ENCODE peak calls at places on chromosome 22, in ten cellular contexts. A is psoas muscle; T is NT2/D1; Q is heart right ventricle; Z is D341Med; B is H7; K is NB4; L is stimulated activated CD8-positive, alpha-beta memory T cell treated with anti-CD3 and anti-CD28 coated beads, Interleukin-7, amount 100 ng/mL, for 24 hours; M is endothelial cell; P is activated gamma-delta T cell treated with Interleukin-2 at 50 U/mL for 16 hours. J is an unnamed sample.

GRCh38 chr22:21044931-21045584 is 688 bp upstream of the LRRC74B start:
- DNase-seq in A (peak), T (peak), Q (no peak), Z (peak), B (no peak), K (peak), L (no peak), M (no peak), P (no peak), J (no peak)

GRCh38 chr22:45757068-45757467 is 85.4 kb downstream of the ATXN10 start:
- DNase-seq in A (no peak), T (peak), Q (peak), Z (no peak), B (peak), K (no peak), L (no peak), M (no peak), P (no peak), J (no peak)

GRCh38 chr22:33057363-33057995 is 702 bp downstream of the SYN3 start:
- DNase-seq in A (no peak), T (no peak), Q (no peak), Z (no peak), B (no peak), K (no peak), L (no peak), M (no peak), P (no peak), J (no peak)

GRCh38 chr22:37690901-37691504 is 4.9 kb downstream of the NOL12 start:
- DNase-seq in A (peak), T (no peak), Q (no peak), Z (no peak), B (no peak), K (no peak), L (no peak), M (no peak), P (no peak), J (no peak)

GRCh38 chr22:17672417-17672991 is 33.9 kb downstream of the BCL2L13 start:
- DNase-seq in A (no peak), T (no peak), Q (no peak), Z (no peak), B (no peak), K (no peak), L (no peak), M (no peak), P (no peak), J (no peak)

GRCh38 chr22:38655532-38656255 is 498 bp downstream of the FAM227A start:
- DNase-seq in A (peak), T (peak), Q (no peak), Z (no peak), B (no peak), K (peak), L (no peak), M (no peak), P (no peak), J (peak)

GRCh38 chr22:21837184-21837979 is 30.1 kb downstream of the MAPK1 start:
- DNase-seq in A (no peak), T (peak), Q (peak), Z (no peak), B (no peak), K (no peak), L (no peak), M (peak), P (no peak), J (no peak)

GRCh38 chr22:28942801-28943500 is 59.6 kb downstream of the ZNRF3 start:
- DNase-seq in A (no peak), T (no peak), Q (no peak), Z (peak), B (no peak), K (no peak), L (no peak), M (no peak), P (no peak), J (peak)

GRCh38 chr22:46041642-46042041 is 64.7 kb upstream of the WNT7B start:
- DNase-seq in A (no peak), T (no peak), Q (no peak), Z (no peak), B (peak), K (no peak), L (no peak), M (no peak), P (no peak), J (no peak)

GRCh38 chr22:22087854-22088657 is 105.5 kb upstream of the TOP3B start:
- DNase-seq in A (no peak), T (no peak), Q (no peak), Z (no peak), B (no peak), K (no peak), L (no peak), M (no peak), P (no peak), J (no peak)

GRCh38 chr22:26835929-26836528 is 178.6 kb downstream of the MIAT start:
- DNase-seq in A (no peak), T (peak), Q (no peak), Z (peak), B (peak), K (peak), L (peak), M (peak), P (peak), J (peak)

GRCh38 chr22:45271667-45272188 is 13.0 kb upstream of the UPK3A start:
- DNase-seq in A (peak), T (no peak), Q (peak), Z (no peak), B (no peak), K (no peak), L (no peak), M (no peak), P (no peak), J (peak)

GRCh38 chr22:23069502-23070357 is 589 bp upstream of the GNAZ start:
- DNase-seq in A (peak), T (peak), Q (peak), Z (peak), B (peak), K (peak), L (peak), M (peak), P (peak), J (peak)

GRCh38 chr22:36586250-36586649 is 57.3 kb upstream of the EIF3D start:
- DNase-seq in A (no peak), T (no peak), Q (no peak), Z (no peak), B (no peak), K (no peak), L (no peak), M (no peak), P (no peak), J (no peak)

GRCh38 chr22:45284705-45285305 is at the start of gene UPK3A:
- DNase-seq in A (peak), T (no peak), Q (peak), Z (peak), B (peak), K (peak), L (no peak), M (peak), P (peak), J (no peak)

GRCh38 chr22:43643362-43643761 is 168.7 kb downstream of the EFCAB6 start:
- DNase-seq in A (no peak), T (no peak), Q (no peak), Z (no peak), B (no peak), K (no peak), L (no peak), M (no peak), P (no peak), J (no peak)

GRCh38 chr22:45551310-45552016 is 48.8 kb downstream of the FBLN1 start:
- DNase-seq in A (peak), T (no peak), Q (no peak), Z (no peak), B (peak), K (peak), L (no peak), M (no peak), P (no peak), J (no peak)

GRCh38 chr22:19197997-19198865 is 19.7 kb upstream of the SLC25A1 start:
- DNase-seq in A (peak), T (no peak), Q (no peak), Z (no peak), B (no peak), K (no peak), L (no peak), M (no peak), P (no peak), J (no peak)